ENCODE peak calls at places on chromosomes 4 and X, in eight cellular contexts. T is K562, F is upper lobe of left lung, L is GM12878, O is HepG2, G is HCT116, E is GM23338, Z is Panc1. J is an unnamed sample.

GRCh38 chr4:113960684-113961321 is 18.6 kb downstream of the ARSJ start:
- ATAC-seq in T (no peak), F (no peak), L (no peak), O (no peak), G (no peak), E (no peak), Z (no peak), J (no peak)

GRCh38 chr4:91222019-91222418 is 1081.7 kb upstream of the GRID2 start:
- ATAC-seq in T (no peak), F (no peak), L (no peak), O (no peak), G (no peak), E (peak; percentile 60), Z (no peak), J (no peak)

GRCh38 chr4:26343041-26343403 is 22.2 kb downstream of the RBPJ start:
- ATAC-seq in T (no peak), F (no peak), L (no peak), O (no peak), G (no peak), E (no peak), Z (no peak), J (no peak)

GRCh38 chrX:7446815-7447214 is 298.9 kb upstream of the PUDP start:
- ATAC-seq in T (no peak), F (no peak), L (no peak), O (no peak), G (no peak), E (no peak), Z (no peak), J (no peak)

GRCh38 chr4:4386736-4387392 is at the start of gene NSG1:
- ATAC-seq in T (no peak), F (no peak), L (no peak), O (peak; percentile 43), G (no peak), E (peak; percentile 34), Z (peak; percentile 54), J (no peak)

GRCh38 chrX:33178690-33179089 is 32.7 kb downstream of the DMD start:
- ATAC-seq in T (no peak), F (no peak), L (no peak), O (no peak), G (no peak), E (no peak), Z (no peak), J (no peak)

GRCh38 chrX:56994375-56995270 is 718 bp downstream of the SPIN3 start:
- ATAC-seq in T (peak; percentile 52), F (no peak), L (peak; percentile 22), O (peak; percentile 44), G (peak; percentile 22), E (peak; percentile 16), Z (no peak), J (peak; percentile 18)

GRCh38 chrX:14489437-14489836 is 39.9 kb upstream of the GLRA2 start:
- ATAC-seq in T (no peak), F (no peak), L (no peak), O (no peak), G (no peak), E (no peak), Z (no peak), J (no peak)

GRCh38 chrX:68833855-68834331 is 5.1 kb downstream of the EFNB1 start:
- ATAC-seq in T (no peak), F (no peak), L (peak; percentile 16), O (no peak), G (no peak), E (no peak), Z (no peak), J (no peak)

GRCh38 chr4:158863296-158863695 is 94.5 kb downstream of the FNIP2 start:
- ATAC-seq in T (no peak), F (no peak), L (no peak), O (no peak), G (no peak), E (no peak), Z (no peak), J (no peak)

GRCh38 chr4:119289313-119289712 is 32.6 kb downstream of the FABP2 start:
- ATAC-seq in T (no peak), F (no peak), L (no peak), O (no peak), G (no peak), E (no peak), Z (no peak), J (no peak)

GRCh38 chr4:82346126-82346525 is 27.7 kb downstream of the HNRNPD start:
- ATAC-seq in T (no peak), F (no peak), L (no peak), O (peak; percentile 14), G (peak; percentile 17), E (peak; percentile 16), Z (no peak), J (no peak)

GRCh38 chr4:140595065-140595464 is 26.3 kb upstream of the UCP1 start:
- ATAC-seq in T (peak; percentile 77), F (peak; percentile 57), L (peak; percentile 79), O (peak; percentile 100), G (peak; percentile 100), E (peak; percentile 100), Z (no peak), J (no peak)

GRCh38 chrX:53598169-53598568 is 88.3 kb downstream of the HUWE1 start:
- ATAC-seq in T (no peak), F (no peak), L (peak; percentile 53), O (no peak), G (no peak), E (no peak), Z (no peak), J (no peak)

GRCh38 chrX:40897768-40898167 is 162.4 kb upstream of the MED14 start:
- ATAC-seq in T (no peak), F (no peak), L (no peak), O (peak; percentile 53), G (no peak), E (no peak), Z (no peak), J (no peak)

GRCh38 chr4:127642169-127642568 is 9.4 kb downstream of the INTU start:
- ATAC-seq in T (no peak), F (no peak), L (no peak), O (no peak), G (no peak), E (no peak), Z (no peak), J (no peak)

GRCh38 chr4:127643791-127644190 is 11.0 kb downstream of the INTU start:
- ATAC-seq in T (no peak), F (no peak), L (no peak), O (no peak), G (no peak), E (no peak), Z (no peak), J (no peak)

DNA sequence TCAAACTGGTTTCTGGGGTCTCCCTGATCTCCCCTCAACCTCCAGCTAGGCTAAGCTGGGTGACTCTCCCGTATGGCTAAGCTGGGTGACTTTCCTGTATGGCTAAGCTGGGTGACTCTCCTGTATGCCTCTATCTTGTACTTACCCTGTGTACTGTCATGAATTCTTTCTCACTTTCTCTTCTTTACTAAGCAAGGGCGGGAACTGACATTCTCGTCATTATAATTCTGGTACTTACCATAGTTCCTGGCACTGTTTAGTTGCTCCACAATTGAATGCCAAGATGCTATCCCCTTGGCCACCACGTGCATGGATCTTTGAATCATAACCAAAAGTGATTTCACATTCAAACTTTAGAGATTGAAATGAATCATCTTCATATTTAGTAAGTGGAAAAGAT is 8.8 kb downstream of the INTU start:
- ATAC-seq in T (no peak), F (no peak), L (no peak), O (no peak), G (no peak), E (no peak), Z (no peak), J (peak; percentile 34)
- TF ChIP-seq POLR2AphosphoS5 in T (no peak), F (no peak), L (no peak), O (no peak), G (no peak), E (no peak), Z (no peak), J (peak; percentile 77)

GRCh38 chrX:49165901-49166881 is 3.6 kb downstream of the MAGIX start:
- ATAC-seq in T (peak; percentile 37), F (peak; percentile 67), L (peak; percentile 73), O (no peak), G (peak; percentile 59), E (peak; percentile 61), Z (peak; percentile 67), J (peak; percentile 47)

GRCh38 chrX:49163555-49164419 is 1.2 kb downstream of the MAGIX start:
- ATAC-seq in T (peak; percentile 77), F (peak; percentile 82), L (peak; percentile 69), O (peak; percentile 84), G (peak; percentile 75), E (peak; percentile 47), Z (peak; percentile 77), J (peak; percentile 80)

GRCh38 chrX:49166914-49167739 is 4.6 kb downstream of the MAGIX start:
- ATAC-seq in T (peak; percentile 61), F (peak; percentile 71), L (peak; percentile 34), O (no peak), G (peak; percentile 33), E (peak; percentile 6), Z (peak; percentile 56), J (peak; percentile 73)

GRCh38 chrX:49164589-49165360 is 2.2 kb downstream of the MAGIX start:
- ATAC-seq in T (no peak), F (no peak), L (no peak), O (no peak), G (no peak), E (no peak), Z (no peak), J (no peak)

DNA sequence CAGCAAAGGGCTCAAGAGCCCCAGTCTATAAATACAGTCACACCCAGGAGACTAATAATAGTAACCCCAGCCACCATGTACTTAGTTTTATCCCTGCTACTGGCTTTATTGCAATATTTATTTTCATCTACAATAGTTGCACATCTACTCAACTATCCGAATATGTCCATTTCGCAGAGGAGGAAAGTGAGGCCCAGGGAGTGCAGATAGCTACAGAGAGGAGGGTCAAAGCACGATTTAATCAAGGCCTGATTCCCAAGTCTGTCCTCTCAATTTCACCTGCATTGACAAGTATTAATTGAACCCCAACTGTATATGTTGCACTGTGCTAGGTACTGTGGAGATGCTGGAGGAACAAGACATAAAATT is 4.0 kb upstream of the PLP2 start:
- ATAC-seq in T (no peak), F (no peak), L (no peak), O (no peak), G (no peak), E (no peak), Z (no peak), J (no peak)
- H3K4me1 ChIP-seq in T (peaks cover 41% of the 10 kb centered on the region), F (peaks cover 7% of the 10 kb centered on the region), L (peaks cover 9% of the 10 kb centered on the region), O (peaks cover 26% of the 10 kb centered on the region), G (peaks cover 52% of the 10 kb centered on the region), E (no peaks in the 10 kb centered on the region), Z (peaks cover 28% of the 10 kb centered on the region), J (no peaks in the 10 kb centered on the region)

GRCh38 chrX:110669572-110669971 is 126.0 kb downstream of the CHRDL1 start:
- ATAC-seq in T (no peak), F (no peak), L (no peak), O (no peak), G (no peak), E (no peak), Z (no peak), J (no peak)
- TF ChIP-seq POLR2AphosphoS5 in T (no peak), F (no peak), L (no peak), O (no peak), G (no peak), E (no peak), Z (no peak), J (no peak)

DNA sequence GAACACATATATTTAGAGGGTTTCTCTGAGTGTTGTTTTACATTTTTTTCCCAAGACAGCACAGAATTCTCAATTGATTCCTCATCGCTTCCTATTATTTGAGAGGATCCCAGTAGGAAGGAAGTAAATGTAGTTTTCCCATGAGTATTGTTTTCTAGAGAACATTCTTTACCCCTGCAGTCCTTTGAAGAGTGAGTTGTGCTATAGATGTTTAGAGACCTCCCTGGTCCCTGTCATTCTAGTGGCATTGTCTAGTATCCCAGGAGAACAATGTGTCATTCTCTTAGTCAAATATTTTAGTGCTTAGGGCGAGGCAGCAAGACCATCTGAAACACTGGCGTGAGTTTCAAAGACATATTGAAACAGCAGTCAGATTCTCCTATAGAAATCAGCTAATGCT is 32.5 kb downstream of the SORBS2 start:
- ATAC-seq in T (no peak), F (no peak), L (no peak), O (peak; percentile 23), G (peak; percentile 38), E (peak; percentile 14), Z (no peak), J (no peak)
- H3K4me1 ChIP-seq in T (no peaks in the 10 kb centered on the region), F (peaks cover 14% of the 10 kb centered on the region), L (no peaks in the 10 kb centered on the region), O (peaks cover 68% of the 10 kb centered on the region), G (no peaks in the 10 kb centered on the region), E (peaks cover 25% of the 10 kb centered on the region), Z (no peaks in the 10 kb centered on the region), J (peaks cover 3% of the 10 kb centered on the region)

J was measured in gastroesophageal sphincter.